ENCODE peak calls at places on chromosomes 11 and 22, in eight cellular contexts. W is keratinocyte, L is SK-N-SH, S is adipocyte, R is neuronal stem cell, Q is neural progenitor cell, K is suprapubic skin, I is fibroblast of mammary gland. M is an unnamed sample.

GRCh38 chr22:38079804-38080203 is 4.2 kb downstream of the SLC16A8 start:
- DNase-seq in W (no peak), S (no peak), L (no peak), R (no peak), I (no peak), K (peak), Q (no peak), M (no peak)

GRCh38 chr11:114368918-114369680 is 31.2 kb downstream of the C11orf71 start:
- DNase-seq in L (peak), S (no peak), W (no peak), R (no peak), Q (no peak), I (no peak), K (no peak), M (peak)

GRCh38 chr11:11036185-11037161 is 178.6 kb upstream of the ZBED5 start:
- DNase-seq in R (peak), I (peak), Q (peak), S (peak), W (peak), K (no peak), L (peak), M (peak)

GRCh38 chr22:23233084-23233501 is 52.8 kb downstream of the BCR start:
- DNase-seq in S (no peak), W (no peak), I (peak), L (peak), Q (no peak), R (no peak), K (no peak), M (no peak)

GRCh38 chr11:105092255-105093239 is 47.0 kb downstream of the CARD18 start:
- DNase-seq in Q (no peak), W (no peak), R (no peak), K (no peak), S (peak), I (peak), L (no peak), M (peak)

GRCh38 chr11:5831196-5831829 is 10.4 kb downstream of the OR52E6 start:
- DNase-seq in R (no peak), S (no peak), I (no peak), L (no peak), Q (peak), K (no peak), W (no peak), M (peak)

GRCh38 chr11:67024410-67024809 is 1.5 kb downstream of the SYT12 start:
- DNase-seq in I (no peak), L (no peak), Q (no peak), K (no peak), W (no peak), S (no peak), R (no peak), M (peak)

GRCh38 chr22:49568751-49569285 is 258.9 kb downstream of the BRD1 start:
- DNase-seq in K (no peak), Q (peak), L (no peak), R (no peak), I (no peak), S (no peak), W (no peak), M (no peak)

GRCh38 chr11:108398439-108398838 is 68.9 kb downstream of the C11orf65 start:
- DNase-seq in I (no peak), K (no peak), W (no peak), S (no peak), L (no peak), R (no peak), Q (no peak), M (no peak)

GRCh38 chr11:90851196-90851595 is 628.3 kb upstream of the CHORDC1 start:
- DNase-seq in S (no peak), W (no peak), Q (no peak), I (no peak), K (no peak), L (no peak), R (no peak), M (no peak)

GRCh38 chr22:31277741-31278642 is 14.3 kb downstream of the PIK3IP1 start:
- DNase-seq in K (peak), Q (no peak), I (no peak), R (no peak), S (no peak), W (no peak), L (no peak), M (no peak)

GRCh38 chr11:116692318-116693106 is 80.3 kb downstream of the BUD13 start:
- DNase-seq in L (peak), K (peak), I (no peak), W (no peak), S (no peak), R (no peak), Q (no peak), M (no peak)

GRCh38 chr11:97570636-97571035 is 1180.8 kb downstream of the JRKL start:
- DNase-seq in I (no peak), W (no peak), K (no peak), S (no peak), R (no peak), Q (no peak), L (no peak), M (no peak)

GRCh38 chr11:59574467-59574866 is 41.1 kb downstream of the OSBP start:
- DNase-seq in Q (no peak), S (peak), K (no peak), W (no peak), I (peak), L (no peak), R (no peak), M (peak)

GRCh38 chr22:45934659-45935341 is 42.2 kb downstream of the WNT7B start:
- DNase-seq in Q (no peak), S (peak), I (peak), R (no peak), W (peak), L (peak), K (no peak), M (peak)

GRCh38 chr11:86477495-86478155 is 102.9 kb downstream of the CCDC81 start:
- DNase-seq in R (no peak), L (no peak), W (no peak), Q (no peak), K (no peak), S (peak), I (peak), M (no peak)

GRCh38 chr11:123535401-123535800 is 105.3 kb downstream of the GRAMD1B start:
- DNase-seq in K (no peak), S (no peak), L (no peak), Q (no peak), W (no peak), R (no peak), I (no peak), M (no peak)

GRCh38 chr11:19864141-19865120 is 151.8 kb downstream of the NAV2 start:
- DNase-seq in R (no peak), Q (peak), S (no peak), K (no peak), W (no peak), L (no peak), I (no peak), M (no peak)

GRCh38 chr11:128214263-128214662 is 373.1 kb downstream of the ETS1 start:
- DNase-seq in W (no peak), I (no peak), Q (no peak), K (no peak), L (no peak), S (no peak), R (no peak), M (no peak)

GRCh38 chr22:19438286-19438685 is 5.9 kb downstream of the MRPL40 start:
- DNase-seq in W (no peak), Q (no peak), K (no peak), S (no peak), R (no peak), I (no peak), L (no peak), M (no peak)

GRCh38 chr22:44589831-44590230 is 91.8 kb upstream of the RTL6 start:
- DNase-seq in L (no peak), Q (no peak), W (no peak), R (no peak), S (no peak), K (peak), I (no peak), M (no peak)

GRCh38 chr22:42324566-42324965 is 54.1 kb upstream of the TCF20 start:
- DNase-seq in R (no peak), S (no peak), Q (no peak), L (no peak), K (no peak), I (no peak), W (no peak), M (no peak)

GRCh38 chr22:45731798-45732495 is 60.3 kb downstream of the ATXN10 start:
- DNase-seq in W (no peak), Q (peak), R (no peak), L (no peak), S (peak), I (peak), K (no peak), M (peak)

GRCh38 chr11:36409152-36409713 is 100.8 kb downstream of the TRAF6 start:
- DNase-seq in K (no peak), S (no peak), I (peak), R (no peak), W (no peak), L (no peak), Q (no peak), M (no peak)

GRCh38 chr22:24095816-24096215 is 84.7 kb downstream of the CABIN1 start:
- DNase-seq in R (no peak), L (no peak), I (no peak), W (no peak), K (peak), Q (no peak), S (no peak), M (no peak)

GRCh38 chr22:40665312-40665711 is 14.0 kb upstream of the MCHR1 start:
- DNase-seq in W (no peak), R (no peak), I (peak), K (no peak), L (no peak), Q (no peak), S (peak), M (no peak)

GRCh38 chr11:119990306-119991021 is 147.4 kb downstream of the TRIM29 start:
- DNase-seq in K (no peak), I (peak), W (no peak), L (no peak), Q (no peak), S (no peak), R (no peak), M (no peak)

GRCh38 chr11:69008774-69009440 is 4.1 kb downstream of the MRGPRF start:
- DNase-seq in R (no peak), S (peak), L (peak), Q (no peak), I (peak), K (peak), W (peak), M (peak)
- H3K4me3 ChIP-seq in R (no peak), S (peak), L (no peak), Q (no peak), I (no peak), K (no peak), W (no peak), M (no peak)

DNA sequence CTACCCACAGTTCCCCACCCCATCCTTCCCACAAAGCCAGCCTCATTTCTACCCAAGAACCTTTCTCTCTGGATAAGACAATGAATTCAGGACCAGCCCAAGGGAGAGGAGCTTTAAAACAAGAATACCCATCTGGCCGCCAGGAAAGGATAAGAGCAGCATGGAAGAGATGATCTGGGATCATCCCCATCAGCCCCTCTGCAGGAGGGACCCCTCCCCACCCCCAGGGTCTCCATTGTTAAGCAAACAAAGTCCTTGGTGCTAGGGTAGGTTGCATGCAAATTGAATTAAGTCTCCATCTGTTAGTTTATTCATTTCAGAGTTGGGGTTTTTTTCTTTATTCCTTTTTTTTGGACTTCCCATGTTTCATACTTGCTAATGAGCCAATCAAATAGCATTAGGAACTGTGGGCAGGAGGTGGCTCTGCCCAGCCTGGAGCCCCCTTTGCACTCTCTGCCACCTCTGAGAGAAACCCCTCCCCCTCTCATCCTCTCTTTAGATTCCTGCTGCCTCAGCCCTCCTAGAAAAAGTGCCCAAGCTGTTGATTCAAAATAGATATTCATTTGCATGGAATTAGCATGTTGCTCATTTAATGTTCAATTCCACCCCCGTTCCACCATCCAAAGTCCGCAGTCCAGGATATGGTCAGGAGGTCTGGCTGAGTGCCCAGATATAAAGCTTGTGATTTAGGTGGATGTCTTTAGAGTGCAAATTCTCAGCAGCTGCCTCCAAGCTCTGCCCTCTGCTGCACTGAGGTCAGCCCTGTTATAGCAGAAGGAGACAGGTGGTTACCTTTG is 138.5 kb upstream of the NCAM1 start:
- DNase-seq in Q (peak), K (no peak), I (no peak), L (no peak), S (no peak), W (no peak), R (no peak), M (no peak)
- H3K4me3 ChIP-seq in Q (peak), K (no peak), I (no peak), L (no peak), S (no peak), W (no peak), R (no peak), M (no peak)

GRCh38 chr11:13486926-13487660 is 8.7 kb downstream of the PTH start:
- DNase-seq in R (peak), I (peak), Q (peak), S (peak), W (no peak), K (no peak), L (no peak), M (no peak)

DNA sequence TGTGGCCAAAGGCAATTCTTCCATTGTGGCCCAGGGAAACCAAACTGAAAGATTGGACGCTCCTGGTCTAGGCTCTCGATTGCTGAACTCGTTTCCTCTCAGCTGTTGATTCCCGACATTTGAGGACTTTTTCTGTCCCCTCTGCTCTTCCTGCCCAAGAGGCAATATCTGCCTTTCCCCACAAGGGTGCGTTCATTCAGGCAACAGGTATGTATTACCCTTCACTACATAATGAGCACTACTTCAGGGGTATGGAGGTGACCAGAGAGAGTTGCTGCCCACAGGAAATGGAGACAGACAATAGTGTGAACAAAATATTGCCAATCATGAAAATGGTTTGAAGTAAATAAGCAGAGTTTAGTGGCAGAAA is 8.2 kb downstream of the PTH start:
- DNase-seq in K (no peak), S (peak), R (peak), L (no peak), I (peak), W (no peak), Q (peak), M (no peak)
- H3K4me3 ChIP-seq in K (no peak), S (peak), R (no peak), L (no peak), I (no peak), W (no peak), Q (no peak), M (no peak)

DNA sequence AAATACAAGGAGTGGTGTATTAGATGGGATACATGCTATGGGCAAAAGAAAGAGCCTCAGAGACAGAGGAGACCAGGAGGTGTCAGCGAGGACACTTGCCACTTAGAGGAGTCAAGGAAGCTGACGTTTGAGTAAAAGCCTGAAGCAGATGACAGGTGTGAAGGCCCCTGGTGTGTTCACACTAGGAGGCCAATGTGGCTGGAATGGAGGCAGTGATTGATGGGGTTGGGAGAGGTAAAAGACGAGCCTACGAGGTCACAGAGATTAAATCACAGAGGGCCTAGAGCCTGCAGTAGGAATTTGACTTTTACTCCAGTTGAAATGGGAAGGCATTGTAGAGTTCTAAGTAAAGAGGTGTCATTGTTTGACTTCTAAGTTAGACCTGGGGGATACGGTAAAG is 12.0 kb upstream of the GDPD5 start:
- DNase-seq in K (no peak), I (no peak), L (no peak), R (no peak), W (no peak), Q (no peak), S (no peak), M (no peak)
- H3K4me3 ChIP-seq in K (no peak), I (no peak), L (no peak), R (no peak), W (no peak), Q (no peak), S (no peak), M (no peak)

DNA sequence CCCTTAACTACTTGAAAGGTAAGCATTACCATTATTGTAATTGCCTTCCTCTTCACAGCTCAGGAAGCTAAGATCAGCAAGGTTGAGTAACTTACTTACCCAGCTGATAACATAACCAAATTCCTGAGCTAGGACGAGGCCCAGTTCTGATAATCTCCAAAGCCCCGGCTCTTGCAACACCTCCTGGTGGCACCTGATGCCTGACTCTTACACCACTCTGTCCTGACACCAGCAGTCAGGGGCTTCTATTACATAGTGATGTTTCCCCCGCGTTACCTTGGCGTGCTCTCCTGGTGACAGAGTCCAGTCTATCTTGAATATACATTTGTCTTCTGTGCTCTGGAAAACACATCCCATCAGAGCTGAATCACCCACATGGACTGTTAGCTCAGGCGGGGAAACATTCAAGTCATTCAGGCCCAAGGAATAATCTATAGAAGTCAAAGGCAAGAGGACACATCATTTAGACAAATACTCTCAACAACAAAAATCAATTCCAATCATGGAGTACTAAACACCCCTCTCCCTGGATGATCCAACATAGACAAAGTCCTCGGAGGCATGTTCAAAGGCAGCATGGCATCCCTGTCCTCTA is 12.6 kb downstream of the JAML start:
- DNase-seq in I (no peak), W (no peak), Q (peak), L (no peak), R (no peak), K (no peak), S (no peak), M (no peak)
- H3K4me3 ChIP-seq in I (no peak), W (no peak), Q (no peak), L (no peak), R (no peak), K (no peak), S (no peak), M (no peak)

DNA sequence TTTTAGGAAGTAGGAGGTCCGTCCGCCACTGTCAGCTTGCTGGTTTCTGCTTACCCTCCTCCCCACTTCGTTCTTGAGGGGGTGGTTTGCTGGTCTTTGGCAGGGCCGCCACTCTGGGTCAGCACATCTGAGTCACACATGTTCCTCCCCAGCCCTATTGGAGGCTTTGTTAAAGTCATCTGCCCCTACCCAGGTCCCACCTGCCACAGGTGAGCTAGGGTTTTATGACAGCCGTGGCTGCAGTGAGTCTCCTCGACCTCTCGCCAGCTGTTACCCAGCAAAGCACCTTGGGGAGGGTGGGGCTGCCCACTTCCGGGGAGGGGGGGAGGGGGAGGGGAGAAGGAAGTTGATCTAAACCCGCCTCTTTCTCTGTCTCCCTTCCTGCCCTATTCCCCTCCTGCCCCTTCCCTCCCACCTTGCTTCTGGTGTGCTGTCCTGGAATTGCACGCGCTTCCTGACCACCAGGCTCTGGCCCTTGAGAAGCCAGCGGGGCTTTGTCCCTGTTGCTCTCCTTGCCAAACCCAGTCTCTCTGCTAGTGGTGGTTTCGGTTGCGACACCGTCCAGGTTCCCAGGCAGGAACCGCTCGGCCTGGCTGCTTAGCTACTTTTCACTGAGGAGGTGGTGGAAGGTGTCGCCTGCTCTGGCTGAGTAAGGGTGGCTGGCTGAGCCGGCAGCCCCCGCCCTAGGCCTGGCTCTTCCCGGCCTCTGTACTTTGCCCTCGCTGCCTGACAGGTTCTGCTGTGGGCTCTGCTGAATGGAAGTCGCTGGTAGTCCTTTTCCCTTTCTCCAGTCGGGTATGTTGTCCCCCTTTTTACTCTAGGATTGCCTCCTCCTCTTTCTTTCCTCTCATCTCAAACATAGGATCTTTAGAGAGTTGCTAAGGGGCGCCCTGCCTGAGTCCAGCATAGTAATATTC is 28.5 kb downstream of the RCOR2 start:
- DNase-seq in W (peak), Q (peak), R (no peak), K (no peak), L (no peak), S (no peak), I (peak), M (peak)
- H3K4me3 ChIP-seq in W (peak), Q (no peak), R (no peak), K (peak), L (no peak), S (peak), I (peak), M (peak)

GRCh38 chr22:17777717-17778044 is 3.4 kb upstream of the BID start:
- DNase-seq in I (no peak), R (no peak), Q (no peak), K (no peak), W (no peak), S (no peak), L (no peak), M (no peak)
- H3K4me3 ChIP-seq in I (peak), R (no peak), Q (no peak), K (peak), W (no peak), S (no peak), L (no peak), M (no peak)

GRCh38 chr11:73389902-73390301 is 13.7 kb downstream of the RELT start:
- DNase-seq in K (no peak), S (no peak), I (no peak), L (no peak), R (no peak), Q (no peak), W (no peak), M (no peak)
- H3K4me3 ChIP-seq in K (no peak), S (no peak), I (no peak), L (no peak), R (no peak), Q (no peak), W (no peak), M (no peak)